ENCODE peak calls at places on chromosomes 12 and 14, in six cellular contexts. U, D, V, Y, W and R are unnamed samples.
A peak's percentile ranks its signal among the peaks of the same experiment; 100 is the strongest.

GRCh38 chr12:102169922-102170698 is 27.5 kb downstream of the PMCH start:
- DNase-seq in V (peak; percentile 21), D (no peak), Y (peak; percentile 63), W (no peak), U (peak; percentile 23), R (peak; percentile 9)

GRCh38 chr14:39492267-39492666 is 60.0 kb upstream of the FBXO33 start:
- DNase-seq in V (peak; percentile 56), W (no peak), Y (peak; percentile 91), D (no peak), U (peak; percentile 81), R (no peak)

GRCh38 chr12:131800594-131801135 is 27.5 kb upstream of the MMP17 start:
- DNase-seq in U (no peak), Y (no peak), V (no peak), D (no peak), W (no peak), R (no peak)

GRCh38 chr14:50778757-50779483 is 52.0 kb downstream of the NIN start:
- DNase-seq in W (no peak), Y (peak; percentile 76), V (peak; percentile 22), D (no peak), U (peak; percentile 25), R (no peak)

GRCh38 chr14:90489306-90489705 is 92.5 kb downstream of the CALM1 start:
- DNase-seq in U (no peak), V (no peak), Y (no peak), W (no peak), D (no peak), R (no peak)

GRCh38 chr12:40566246-40566645 is 126.0 kb upstream of the CNTN1 start:
- DNase-seq in W (no peak), V (no peak), D (no peak), Y (no peak), U (no peak), R (no peak)

GRCh38 chr14:105878125-105878524 is 351.7 kb downstream of the TMEM121 start:
- DNase-seq in V (no peak), U (no peak), Y (no peak), W (peak; percentile 52), D (no peak), R (no peak)

GRCh38 chr14:96931751-96932150 is 134.6 kb downstream of the VRK1 start:
- DNase-seq in U (no peak), W (no peak), Y (no peak), D (no peak), V (no peak), R (no peak)